ENCODE peak calls at places on chromosomes 2 and 18, in nine cellular contexts. G is hypothalamus, M is NCI-H82, O is GM12892, Q is ELR, H is type B pancreatic cell, J is nucleus accumbens, Y is NCI-H1105 treated with DMSO at 0.1 percent for 48 hours, E is mucosa of descending colon. V is an unnamed sample.

GRCh38 chr2:83536489-83537020 is 922.5 kb downstream of the SUCLG1 start:
- DNase-seq in Q (no peak), O (no peak), G (no peak), Y (no peak), J (no peak), H (no peak), M (no peak), E (no peak), V (no peak)

GRCh38 chr2:54988612-54989011 is 61.6 kb downstream of the RTN4 start:
- DNase-seq in Q (no peak), Y (no peak), O (no peak), H (no peak), M (no peak), E (no peak), G (no peak), J (no peak), V (no peak)

GRCh38 chr2:20108655-20109396 is 57.4 kb upstream of the LAPTM4A start:
- DNase-seq in G (no peak), J (no peak), O (no peak), H (no peak), Y (no peak), Q (peak; percentile 82), M (no peak), E (peak; percentile 55), V (no peak)

GRCh38 chr18:74498712-74499629 is 2.8 kb downstream of the CNDP2 start:
- DNase-seq in Q (peak; percentile 30), O (no peak), E (peak; percentile 68), H (no peak), J (peak; percentile 31), M (no peak), Y (no peak), G (peak; percentile 19), V (peak; percentile 90)

GRCh38 chr18:28164772-28165483 is 12.0 kb downstream of the CDH2 start:
- DNase-seq in J (no peak), G (no peak), E (no peak), Q (no peak), Y (no peak), O (no peak), H (no peak), M (no peak), V (no peak)

GRCh38 chr18:74530584-74530862 is 3.8 kb upstream of the CNDP1 start:
- DNase-seq in M (no peak), G (no peak), O (no peak), H (no peak), Y (no peak), E (no peak), J (no peak), Q (no peak), V (no peak)

GRCh38 chr18:29181151-29181901 is 1004.4 kb upstream of the CDH2 start:
- DNase-seq in O (no peak), H (no peak), Y (no peak), J (no peak), M (no peak), E (no peak), G (no peak), Q (peak; percentile 85), V (no peak)

GRCh38 chr2:10036095-10036879 is 7.1 kb upstream of the KLF11 start:
- DNase-seq in E (peak; percentile 57), O (no peak), Q (peak; percentile 51), M (peak; percentile 29), J (peak; percentile 78), Y (no peak), G (peak; percentile 82), H (no peak), V (peak; percentile 79)

GRCh38 chr2:35365859-35366258 is 989.7 kb upstream of the CRIM1 start:
- DNase-seq in H (no peak), Y (no peak), Q (peak; percentile 9), G (no peak), J (no peak), O (no peak), M (no peak), E (no peak), V (no peak)

GRCh38 chr18:55354795-55355194 is 233.2 kb downstream of the TCF4 start:
- DNase-seq in G (no peak), Y (no peak), O (no peak), E (no peak), Q (no peak), H (no peak), M (peak; percentile 7), J (no peak), V (no peak)

GRCh38 chr2:129085386-129085785 is 766.7 kb upstream of the HS6ST1 start:
- DNase-seq in G (no peak), M (no peak), H (no peak), Y (no peak), E (no peak), O (no peak), Q (no peak), J (no peak), V (no peak)

GRCh38 chr2:168729455-168729854 is 73.0 kb upstream of the NOSTRIN start:
- DNase-seq in J (no peak), E (no peak), M (no peak), Q (no peak), H (no peak), G (no peak), O (no peak), Y (no peak), V (no peak)

GRCh38 chr2:96894151-96894531 is 24.3 kb upstream of the SEMA4C start:
- DNase-seq in Y (no peak), E (no peak), O (no peak), M (no peak), H (no peak), Q (no peak), G (no peak), J (no peak), V (no peak)

GRCh38 chr2:12303181-12304030 is 413.3 kb upstream of the TRIB2 start:
- DNase-seq in Q (peak; percentile 72), G (no peak), J (no peak), O (no peak), M (no peak), E (no peak), Y (no peak), H (no peak), V (no peak)

GRCh38 chr2:13607139-13607538 is 890.4 kb downstream of the TRIB2 start:
- DNase-seq in Y (no peak), O (no peak), M (no peak), Q (no peak), H (no peak), G (no peak), J (no peak), E (no peak), V (no peak)

GRCh38 chr2:210768329-210768910 is 212.0 kb downstream of the CPS1 start:
- DNase-seq in H (no peak), J (no peak), Y (no peak), G (no peak), O (no peak), Q (no peak), M (no peak), E (no peak), V (no peak)

GRCh38 chr2:160397530-160397865 is 96.1 kb downstream of the RBMS1 start:
- DNase-seq in E (no peak), H (no peak), O (no peak), Q (peak; percentile 73), M (no peak), G (no peak), J (no peak), Y (no peak), V (no peak)

GRCh38 chr2:19847486-19847885 is 54.3 kb downstream of the TTC32 start:
- DNase-seq in O (no peak), G (no peak), M (no peak), J (no peak), Q (no peak), Y (no peak), H (peak; percentile 48), E (no peak), V (no peak)

GRCh38 chr2:99775585-99775984 is 285.8 kb upstream of the REV1 start:
- DNase-seq in Q (peak; percentile 76), H (no peak), O (no peak), J (no peak), M (no peak), G (no peak), Y (no peak), E (no peak), V (no peak)

GRCh38 chr2:215465246-215465645 is 29.4 kb upstream of the FN1 start:
- DNase-seq in Q (peak; percentile 74), G (no peak), M (no peak), H (no peak), J (no peak), E (no peak), O (no peak), Y (no peak), V (no peak)

GRCh38 chr2:239496700-239497099 is 95.9 kb upstream of the HDAC4 start:
- DNase-seq in G (no peak), E (no peak), M (peak; percentile 18), Q (no peak), H (no peak), Y (no peak), J (no peak), O (no peak), V (no peak)

GRCh38 chr2:95345066-95345414 is 47.9 kb downstream of the KCNIP3 start:
- DNase-seq in J (no peak), O (no peak), M (no peak), E (no peak), G (no peak), Y (no peak), H (no peak), Q (no peak), V (no peak)

GRCh38 chr2:101809656-101810055 is 112.1 kb downstream of the MAP4K4 start:
- DNase-seq in J (no peak), G (no peak), E (no peak), O (no peak), Y (no peak), M (no peak), Q (no peak), H (no peak), V (no peak)

GRCh38 chr18:76491801-76492668 is 3.0 kb downstream of the ZNF516 start:
- DNase-seq in M (peak; percentile 64), Y (peak; percentile 47), Q (peak; percentile 65), H (no peak), E (peak; percentile 55), J (no peak), O (no peak), G (no peak), V (peak; percentile 85)

GRCh38 chr2:53708988-53709387 is 58.6 kb upstream of the CHAC2 start:
- DNase-seq in J (no peak), H (no peak), G (no peak), O (no peak), M (no peak), E (no peak), Y (no peak), Q (no peak), V (no peak)

V was measured in left lung.